ENCODE peak calls at places on chromosomes 11 and 22, in eight cellular contexts. M, D, Y, P, H, C, J and U are unnamed samples.
A peak's percentile ranks its signal among the peaks of the same experiment; 100 is the strongest.

GRCh38 chr11:66875376-66875775 is 18.5 kb downstream of the LRFN4 start:
- DNase-seq in C (no peak), D (no peak), P (no peak), H (no peak), Y (no peak), M (no peak), J (no peak), U (no peak)

GRCh38 chr22:40325315-40325714 is 21.0 kb upstream of the ADSL start:
- DNase-seq in P (no peak), C (no peak), J (no peak), D (no peak), H (no peak), Y (no peak), M (no peak), U (no peak)

GRCh38 chr22:46971141-46971775 is 208.8 kb downstream of the TBC1D22A start:
- DNase-seq in D (no peak), C (peak; percentile 56), J (no peak), M (peak; percentile 68), H (no peak), Y (no peak), P (no peak), U (no peak)

GRCh38 chr11:101169944-101170343 is 40.3 kb upstream of the PGR start:
- DNase-seq in H (no peak), D (no peak), Y (no peak), J (no peak), M (no peak), C (no peak), P (no peak), U (no peak)

GRCh38 chr11:125871391-125872137 is 15.9 kb upstream of the HYLS1 start:
- DNase-seq in M (peak; percentile 65), D (peak; percentile 20), C (peak; percentile 18), H (no peak), P (no peak), J (no peak), Y (peak; percentile 79), U (no peak)

GRCh38 chr11:99418927-99419707 is 398.4 kb downstream of the CNTN5 start:
- DNase-seq in H (no peak), Y (no peak), M (no peak), P (no peak), D (peak; percentile 14), J (no peak), C (peak; percentile 5), U (no peak)

GRCh38 chr22:33542153-33542552 is 378.1 kb downstream of the LARGE1 start:
- DNase-seq in C (no peak), D (no peak), Y (no peak), J (peak; percentile 77), M (no peak), H (no peak), P (no peak), U (no peak)

GRCh38 chr11:112318193-112318592 is 57.5 kb upstream of the PLET1 start:
- DNase-seq in H (no peak), J (no peak), P (peak; percentile 61), C (peak; percentile 90), Y (no peak), D (no peak), M (no peak), U (no peak)

GRCh38 chr11:10488121-10488580 is 33.1 kb downstream of the AMPD3 start:
- DNase-seq in M (no peak), Y (no peak), H (no peak), C (no peak), J (no peak), D (peak; percentile 64), P (no peak), U (no peak)

GRCh38 chr22:20156042-20156389 is 5.2 kb upstream of the CCDC188 start:
- DNase-seq in C (no peak), M (no peak), Y (no peak), H (no peak), P (no peak), D (no peak), J (no peak), U (no peak)

GRCh38 chr22:20155330-20156041 is 4.6 kb upstream of the CCDC188 start:
- DNase-seq in M (peak; percentile 96), C (peak; percentile 59), P (peak; percentile 30), D (no peak), H (no peak), Y (no peak), J (no peak), U (no peak)

GRCh38 chr22:20153945-20154344 is 3.1 kb upstream of the CCDC188 start:
- DNase-seq in Y (peak; percentile 42), P (no peak), H (no peak), M (no peak), D (no peak), C (no peak), J (no peak), U (no peak)

GRCh38 chr22:20156611-20157415 is 6.0 kb upstream of the CCDC188 start:
- DNase-seq in H (peak; percentile 88), C (peak; percentile 65), M (peak; percentile 90), D (peak; percentile 90), Y (peak; percentile 97), P (peak; percentile 39), J (peak; percentile 86), U (no peak)

GRCh38 chr22:20154602-20155183 is 3.8 kb upstream of the CCDC188 start:
- DNase-seq in C (no peak), D (no peak), P (no peak), M (peak; percentile 87), J (no peak), H (no peak), Y (no peak), U (no peak)
- TF ChIP-seq CTCF in C (no peak), D (no peak), P (no peak), M (peak; percentile 41), J (no peak), H (no peak), Y (no peak), U (no peak)

DNA sequence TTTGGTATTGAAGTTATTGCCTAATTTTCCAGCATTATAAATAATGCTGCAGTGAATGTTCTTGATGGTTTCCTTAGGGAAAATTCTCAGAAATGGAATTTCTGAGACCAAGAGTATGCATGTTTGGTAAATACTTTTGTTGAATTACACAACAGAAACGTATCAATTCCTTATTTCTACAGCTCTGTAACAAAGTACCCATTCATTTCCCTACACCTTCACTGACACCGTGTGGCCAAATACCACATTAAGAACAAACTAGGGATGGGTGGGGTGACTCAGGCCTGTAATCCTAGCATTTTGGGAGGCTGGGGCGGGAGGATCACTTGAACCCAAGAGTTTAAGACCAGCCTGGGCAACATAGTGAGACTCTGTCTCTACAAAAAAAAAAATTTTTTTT is 21.8 kb downstream of the MCAM start:
- DNase-seq in P (no peak), J (no peak), Y (no peak), H (no peak), C (no peak), M (no peak), D (no peak), U (no peak)
- TF ChIP-seq CTCF in P (no peak), J (no peak), Y (no peak), H (no peak), C (no peak), M (peak; percentile 28), D (no peak), U (no peak)

GRCh38 chr11:7851391-7851790 is 54.6 kb upstream of the OR5P2 start:
- DNase-seq in C (no peak), M (no peak), J (no peak), D (peak; percentile 6), Y (no peak), H (no peak), P (no peak), U (no peak)
- TF ChIP-seq CTCF in C (no peak), M (no peak), J (no peak), D (no peak), Y (no peak), H (no peak), P (no peak), U (no peak)

DNA sequence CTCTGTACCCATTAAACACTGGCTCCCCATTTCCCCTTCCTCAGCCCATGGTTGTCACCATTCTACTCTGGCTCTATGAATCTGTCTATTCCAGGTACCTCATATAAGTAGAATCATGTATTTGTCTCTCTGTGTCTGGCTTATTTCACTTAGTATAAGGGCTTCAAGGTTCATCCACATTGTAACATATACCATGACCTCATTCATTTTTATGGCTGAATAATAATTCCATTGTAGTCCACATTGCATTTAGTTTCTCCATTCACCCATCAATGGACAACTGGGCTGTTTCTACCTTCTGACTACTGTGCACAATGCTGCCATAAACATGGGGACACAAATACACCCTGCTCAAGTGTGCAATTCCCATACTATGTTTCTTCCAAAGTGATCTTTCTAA is 97.3 kb downstream of the MICAL3 start:
- DNase-seq in P (no peak), M (no peak), D (no peak), C (no peak), J (no peak), Y (no peak), H (no peak), U (no peak)
- TF ChIP-seq CTCF in P (no peak), M (no peak), D (no peak), C (no peak), J (no peak), Y (no peak), H (no peak), U (no peak)